ENCODE peak calls at places on chromosomes 6 and 20, in four cellular contexts. M, R, E and K are unnamed samples.

GRCh38 chr6:63785006-63785405 is 149.4 kb downstream of the PHF3 start:
- DNase-seq in E (no peak), M (no peak), R (no peak), K (no peak)

GRCh38 chr6:3506195-3506594 is 49.3 kb upstream of the SLC22A23 start:
- DNase-seq in E (peak; percentile 41), R (no peak), M (no peak), K (no peak)

GRCh38 chr6:7161253-7161623 is 53.5 kb downstream of the RREB1 start:
- DNase-seq in M (no peak), R (no peak), E (no peak), K (no peak)

GRCh38 chr6:149150999-149151398 is 166.5 kb upstream of the TAB2 start:
- DNase-seq in E (no peak), M (no peak), R (no peak), K (no peak)

GRCh38 chr6:165376100-165376499 is 66.7 kb upstream of the C6orf118 start:
- DNase-seq in M (no peak), R (no peak), E (no peak), K (no peak)

GRCh38 chr6:23642849-23643248 is 483.2 kb upstream of the NRSN1 start:
- DNase-seq in E (no peak), M (no peak), R (no peak), K (no peak)

GRCh38 chr20:52190437-52191131 is 995 bp downstream of the ZFP64 start:
- DNase-seq in E (peak; percentile 57), R (no peak), M (peak; percentile 65), K (peak; percentile 73)

GRCh38 chr20:50856475-50857041 is 61.7 kb downstream of the BCAS4 start:
- DNase-seq in M (no peak), E (no peak), R (no peak), K (no peak)

GRCh38 chr6:54255881-54256280 is 52.4 kb upstream of the TINAG start:
- DNase-seq in R (no peak), E (no peak), M (no peak), K (no peak)

GRCh38 chr6:161351855-161352254 is 78.0 kb upstream of the AGPAT4 start:
- DNase-seq in R (no peak), M (peak; percentile 42), E (no peak), K (no peak)

GRCh38 chr6:11650297-11650696 is 112.7 kb downstream of the TMEM170B start:
- DNase-seq in E (no peak), R (peak; percentile 90), M (no peak), K (no peak)

GRCh38 chr6:125747589-125748533 is 1.6 kb upstream of the HEY2 start:
- DNase-seq in E (no peak), M (peak; percentile 14), R (no peak), K (no peak)

GRCh38 chr20:46787986-46788762 is 78.7 kb downstream of the SLC2A10 start:
- DNase-seq in M (no peak), E (no peak), R (no peak), K (no peak)

GRCh38 chr20:44211177-44212039 is 837 bp upstream of the OSER1 start:
- DNase-seq in R (no peak), M (no peak), E (no peak), K (no peak)

GRCh38 chr6:165664553-165665383 is 1.7 kb upstream of the PDE10A start:
- DNase-seq in M (no peak), E (no peak), R (no peak), K (no peak)

GRCh38 chr6:36839819-36840379 is 655 bp upstream of the CPNE5 start:
- DNase-seq in E (no peak), M (peak; percentile 89), R (no peak), K (peak; percentile 15)

GRCh38 chr20:641516-641913 is 11.5 kb downstream of the SRXN1 start:
- DNase-seq in M (peak; percentile 73), E (peak; percentile 85), R (no peak), K (peak; percentile 63)

GRCh38 chr20:56222201-56222600 is 26.3 kb upstream of the MC3R start:
- DNase-seq in R (no peak), M (no peak), E (no peak), K (no peak)

GRCh38 chr20:53617791-53618489 is 24.3 kb upstream of the ZNF217 start:
- DNase-seq in R (no peak), E (no peak), M (no peak), K (no peak)

GRCh38 chr6:33374359-33374910 is 17.2 kb upstream of the KIFC1 start:
- DNase-seq in R (no peak), M (no peak), E (no peak), K (no peak)

GRCh38 chr6:131917318-131917717 is 33.9 kb downstream of the CCN2 start:
- DNase-seq in E (no peak), M (no peak), R (no peak), K (no peak)

GRCh38 chr6:159234102-159234553 is 64.9 kb downstream of the FNDC1 start:
- DNase-seq in R (no peak), M (no peak), E (no peak), K (no peak)

GRCh38 chr6:168507297-168507696 is 66.3 kb downstream of the SMOC2 start:
- DNase-seq in E (no peak), R (no peak), M (no peak), K (no peak)

DNA sequence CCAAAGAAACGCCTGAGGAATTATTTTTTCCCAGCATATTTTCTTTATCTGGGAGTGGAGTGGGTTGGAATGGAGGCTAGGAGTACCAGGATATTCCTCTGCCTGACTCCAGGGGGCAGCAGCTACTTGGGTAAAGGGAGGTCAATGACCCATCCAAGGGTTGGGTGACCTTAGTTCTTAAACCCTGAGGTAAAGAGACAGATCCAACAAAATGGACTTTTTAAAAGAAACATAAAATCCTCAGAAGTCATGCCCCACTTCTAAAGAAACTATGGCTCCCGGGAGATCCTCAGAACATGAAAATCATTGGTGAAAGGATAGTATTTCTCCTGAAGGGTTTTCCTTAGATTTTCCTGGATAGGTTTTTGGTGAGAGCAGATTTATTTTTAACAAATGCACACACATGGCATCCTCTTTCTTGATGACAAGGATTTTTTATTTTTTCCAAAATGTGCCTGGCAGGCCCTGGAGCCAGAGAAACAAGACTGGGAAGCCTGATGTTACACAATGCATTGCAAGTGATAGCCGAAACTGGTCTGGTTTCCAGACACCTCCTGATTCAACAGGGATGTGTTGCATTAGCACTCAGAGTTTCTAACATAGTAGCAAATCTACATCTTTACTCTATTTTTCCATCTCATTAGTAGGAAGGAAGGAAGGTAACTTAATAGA is 240.9 kb upstream of the BTBD3 start:
- DNase-seq in E (peak; percentile 62), R (no peak), M (peak; percentile 25), K (peak; percentile 65)
- TF ChIP-seq PHF8 in E (no peak), R (no peak), M (no peak), K (no peak)

DNA sequence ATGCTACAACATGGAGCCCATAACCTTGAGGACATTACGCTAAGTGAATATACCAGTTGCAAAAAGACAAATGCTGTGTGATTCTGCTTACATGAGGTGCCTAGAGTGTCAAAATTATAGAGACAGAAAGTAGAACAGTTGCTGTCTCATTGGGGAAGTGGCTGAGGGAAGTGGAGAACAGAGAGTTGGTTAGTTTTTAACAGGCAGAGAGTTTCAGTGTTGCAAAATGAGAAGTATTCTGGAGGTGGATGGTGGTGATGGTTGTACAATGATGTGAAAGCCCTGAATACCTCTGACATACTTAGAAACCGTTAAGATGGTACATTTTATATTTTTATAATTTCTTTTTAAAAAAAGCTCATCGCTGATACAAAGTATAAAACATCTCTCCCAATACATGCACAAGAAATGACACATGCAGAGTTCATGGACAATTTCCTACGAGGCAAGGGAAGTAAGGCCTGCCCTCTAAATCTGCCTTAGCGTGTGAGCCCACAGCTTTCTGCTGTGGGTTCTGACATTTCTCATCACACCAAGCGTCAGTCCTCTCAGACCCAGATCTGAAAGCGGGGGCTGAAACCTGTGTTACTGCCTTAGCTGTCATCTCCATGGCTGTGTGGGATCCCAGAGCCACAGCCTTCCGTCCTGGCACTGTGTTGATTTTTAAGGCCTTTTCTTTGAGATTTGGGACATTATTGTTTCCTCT is 126.0 kb downstream of the RNASET2 start:
- DNase-seq in E (no peak), R (no peak), M (no peak), K (no peak)
- TF ChIP-seq PHF8 in E (no peak), R (no peak), M (no peak), K (no peak)

DNA sequence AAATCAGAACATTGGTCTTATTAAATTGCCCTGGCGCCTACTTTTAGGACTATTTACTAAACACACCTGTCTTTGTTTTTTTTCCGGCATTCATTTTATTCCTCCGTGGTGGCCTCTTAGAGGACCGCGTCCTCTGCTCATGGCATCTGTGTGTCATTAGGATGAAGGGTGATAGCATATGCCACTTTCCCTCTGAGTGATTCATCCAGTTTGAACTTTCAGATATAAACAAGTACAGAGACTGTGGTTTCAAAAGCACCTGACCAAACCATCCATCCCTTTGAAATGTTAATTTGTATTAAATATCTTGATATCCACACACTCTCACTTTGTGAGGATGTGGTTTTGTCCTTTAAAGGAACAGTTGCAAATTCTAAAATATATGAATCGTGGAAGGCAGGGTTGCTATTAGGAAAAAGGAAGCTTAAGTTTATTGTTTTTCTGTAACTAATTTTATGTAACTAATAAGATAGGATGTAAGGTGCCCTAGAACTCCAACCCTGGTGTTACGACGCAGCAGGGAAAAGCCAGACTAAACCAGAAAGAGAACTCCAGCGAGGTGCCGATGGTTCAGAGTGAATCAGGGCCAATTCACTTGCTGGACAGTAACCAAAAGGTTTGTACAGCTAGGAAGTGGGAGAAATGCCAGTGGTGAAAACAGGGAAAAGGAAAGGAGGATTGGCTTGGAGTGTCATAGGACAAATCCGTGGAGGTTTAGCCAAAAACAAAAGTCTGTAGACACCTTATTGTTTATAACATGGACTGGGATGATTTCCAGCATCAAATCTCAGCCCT is 98.7 kb downstream of the SHLD1 start:
- DNase-seq in E (no peak), M (no peak), R (no peak), K (no peak)
- TF ChIP-seq PHF8 in E (no peak), M (no peak), R (no peak), K (no peak)

DNA sequence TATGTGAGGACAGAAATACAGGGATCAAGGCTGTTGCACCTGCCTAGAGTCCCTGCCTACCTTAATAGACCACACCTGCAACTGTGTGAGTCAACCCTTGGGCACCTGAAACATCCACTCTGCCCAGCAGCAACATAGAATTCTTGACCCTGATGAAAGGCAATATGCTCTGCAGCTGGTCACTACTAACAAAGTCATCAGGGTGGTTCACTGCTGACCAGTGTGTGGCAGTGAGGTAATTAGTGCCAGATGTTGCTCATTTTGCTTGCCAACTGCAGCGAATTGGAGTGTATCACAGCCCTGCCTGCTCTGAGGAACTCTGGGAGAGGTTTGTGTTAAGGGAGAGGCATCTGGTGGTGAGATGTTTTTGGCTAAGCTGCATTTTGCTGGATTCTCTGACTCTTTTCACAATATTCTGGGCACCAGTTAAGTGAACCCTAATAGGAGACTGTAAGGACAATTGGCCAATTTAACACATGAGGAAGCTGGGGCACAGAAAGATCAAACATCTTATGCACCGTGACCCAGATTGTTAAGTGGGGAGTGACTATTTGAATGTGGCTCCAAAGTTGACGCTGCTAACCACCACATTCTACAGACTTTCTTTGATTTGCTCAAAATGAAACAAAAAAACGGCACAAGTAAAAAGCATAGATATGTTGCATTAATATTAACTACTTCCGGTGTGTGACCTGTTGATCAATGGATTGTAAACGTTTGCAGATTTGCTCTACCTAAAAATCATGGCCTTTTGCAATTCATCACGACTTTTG is 61.9 kb upstream of the OPRM1 start:
- DNase-seq in E (no peak), M (no peak), R (no peak), K (no peak)
- TF ChIP-seq PHF8 in E (no peak), M (no peak), R (no peak), K (no peak)